ENCODE peak calls at places on chromosomes 6 and 20, in four cellular contexts. One of them, this sample, is unnamed.

GRCh38 chr6:168355716-168356522 is 36.3 kb upstream of the DACT2 start:
- DNase-seq in K562: peak; percentile 83
- DNase-seq in GM12878: no peak
- DNase-seq in HL-60: no peak
- DNase-seq in this sample: peak; percentile 39

GRCh38 chr20:24033151-24033550 is 44.6 kb upstream of the GGTLC1 start:
- DNase-seq in K562: no peak
- DNase-seq in GM12878: no peak
- DNase-seq in HL-60: no peak
- DNase-seq in this sample: no peak

GRCh38 chr20:42577193-42577592 is 612.5 kb downstream of the PTPRT start:
- DNase-seq in K562: no peak
- DNase-seq in GM12878: no peak
- DNase-seq in HL-60: no peak
- DNase-seq in this sample: no peak

GRCh38 chr20:37943501-37944455 is 40.9 kb downstream of the VSTM2L start:
- DNase-seq in K562: peak; percentile 44
- DNase-seq in GM12878: no peak
- DNase-seq in HL-60: no peak
- DNase-seq in this sample: no peak

GRCh38 chr6:101114703-101115102 is 233.6 kb upstream of the ASCC3 start:
- DNase-seq in K562: no peak
- DNase-seq in GM12878: no peak
- DNase-seq in HL-60: no peak
- DNase-seq in this sample: no peak

GRCh38 chr6:49546371-49546770 is 4.1 kb upstream of the C6orf141 start:
- DNase-seq in K562: no peak
- DNase-seq in GM12878: no peak
- DNase-seq in HL-60: no peak
- DNase-seq in this sample: no peak

GRCh38 chr6:154488802-154489437 is 21.6 kb downstream of the CNKSR3 start:
- DNase-seq in K562: no peak
- DNase-seq in GM12878: no peak
- DNase-seq in HL-60: no peak
- DNase-seq in this sample: no peak

GRCh38 chr6:124924333-124924759 is 37.9 kb upstream of the RNF217 start:
- DNase-seq in K562: no peak
- DNase-seq in GM12878: no peak
- DNase-seq in HL-60: no peak
- DNase-seq in this sample: no peak

GRCh38 chr6:134240664-134241431 is 77.1 kb downstream of the SGK1 start:
- DNase-seq in K562: no peak
- DNase-seq in GM12878: no peak
- DNase-seq in HL-60: peak; percentile 89
- DNase-seq in this sample: no peak

GRCh38 chr6:161446296-161446925 is 172.6 kb upstream of the AGPAT4 start:
- DNase-seq in K562: no peak
- DNase-seq in GM12878: no peak
- DNase-seq in HL-60: no peak
- DNase-seq in this sample: no peak

GRCh38 chr6:138538390-138539031 is 39.2 kb upstream of the NHSL1 start:
- DNase-seq in K562: no peak
- DNase-seq in GM12878: no peak
- DNase-seq in HL-60: no peak
- DNase-seq in this sample: no peak

GRCh38 chr6:27836783-27837635 is 75.2 kb downstream of the OR2B2 start:
- DNase-seq in K562: peak; percentile 75
- DNase-seq in GM12878: no peak
- DNase-seq in HL-60: peak; percentile 47
- DNase-seq in this sample: no peak

GRCh38 chr20:3193806-3194616 is 10.5 kb downstream of the DDRGK1 start:
- DNase-seq in K562: no peak
- DNase-seq in GM12878: no peak
- DNase-seq in HL-60: no peak
- DNase-seq in this sample: no peak

GRCh38 chr6:30568245-30568644 is 3.0 kb upstream of the ABCF1 start:
- DNase-seq in K562: peak; percentile 46
- DNase-seq in GM12878: no peak
- DNase-seq in HL-60: no peak
- DNase-seq in this sample: no peak

GRCh38 chr6:46876126-46876525 is 45.6 kb downstream of the ADGRF5 start:
- DNase-seq in K562: no peak
- DNase-seq in GM12878: no peak
- DNase-seq in HL-60: no peak
- DNase-seq in this sample: no peak

GRCh38 chr6:84426002-84426705 is 198.7 kb upstream of the CEP162 start:
- DNase-seq in K562: no peak
- DNase-seq in GM12878: no peak
- DNase-seq in HL-60: no peak
- DNase-seq in this sample: no peak

GRCh38 chr20:51624157-51624731 is 81.7 kb upstream of the NFATC2 start:
- DNase-seq in K562: peak; percentile 84
- DNase-seq in GM12878: no peak
- DNase-seq in HL-60: peak; percentile 20
- DNase-seq in this sample: peak; percentile 63

GRCh38 chr6:11495565-11496145 is 41.9 kb upstream of the TMEM170B start:
- DNase-seq in K562: no peak
- DNase-seq in GM12878: no peak
- DNase-seq in HL-60: no peak
- DNase-seq in this sample: no peak

GRCh38 chr6:45310118-45310788 is 17.9 kb upstream of the RUNX2 start:
- DNase-seq in K562: no peak
- DNase-seq in GM12878: no peak
- DNase-seq in HL-60: no peak
- DNase-seq in this sample: no peak
- TF ChIP-seq SPI1 in K562: no peak
- TF ChIP-seq SPI1 in GM12878: no peak
- TF ChIP-seq SPI1 in HL-60: no peak
- TF ChIP-seq SPI1 in this sample: no peak

GRCh38 chr6:170244721-170245201 is 46.1 kb downstream of the DLL1 start:
- DNase-seq in K562: no peak
- DNase-seq in GM12878: no peak
- DNase-seq in HL-60: no peak
- DNase-seq in this sample: no peak
- TF ChIP-seq SPI1 in K562: no peak
- TF ChIP-seq SPI1 in GM12878: no peak
- TF ChIP-seq SPI1 in HL-60: no peak
- TF ChIP-seq SPI1 in this sample: no peak

DNA sequence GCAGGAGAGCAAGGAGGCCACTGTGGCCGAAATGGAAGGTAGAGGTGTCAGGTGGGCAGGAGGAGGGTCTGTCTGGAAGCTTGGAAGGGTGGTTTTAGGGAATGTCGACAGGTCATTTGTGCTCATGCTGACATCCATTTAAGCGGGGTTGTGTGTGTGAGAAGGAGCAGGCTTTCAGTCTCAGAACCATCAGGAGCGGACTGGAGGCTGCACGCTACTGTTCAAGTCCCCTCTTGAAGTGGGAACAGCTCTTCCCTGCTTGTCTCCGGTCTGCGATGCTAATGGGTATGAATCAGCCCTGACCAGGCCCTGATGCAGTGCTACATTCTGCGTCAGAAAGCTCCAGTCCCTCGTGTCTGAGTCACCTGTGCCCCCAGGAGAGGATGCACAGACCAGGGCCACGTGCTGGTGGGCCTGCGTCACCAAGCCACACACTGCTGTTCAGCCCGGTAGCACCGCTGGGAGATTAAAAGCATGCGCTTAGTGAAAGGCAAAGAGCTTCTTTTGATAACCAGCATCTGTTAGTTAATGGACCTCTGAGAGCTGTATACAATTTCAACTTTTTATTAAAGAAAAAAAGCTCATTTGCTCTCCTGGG is 58.0 kb downstream of the APCDD1L start:
- DNase-seq in K562: no peak
- DNase-seq in GM12878: no peak
- DNase-seq in HL-60: no peak
- DNase-seq in this sample: no peak
- TF ChIP-seq SPI1 in K562: no peak
- TF ChIP-seq SPI1 in GM12878: no peak
- TF ChIP-seq SPI1 in HL-60: no peak
- TF ChIP-seq SPI1 in this sample: no peak

GRCh38 chr20:4978050-4978918 is 23.0 kb downstream of the SLC23A2 start:
- DNase-seq in K562: no peak
- DNase-seq in GM12878: no peak
- DNase-seq in HL-60: no peak
- DNase-seq in this sample: no peak
- TF ChIP-seq SPI1 in K562: no peak
- TF ChIP-seq SPI1 in GM12878: no peak
- TF ChIP-seq SPI1 in HL-60: no peak
- TF ChIP-seq SPI1 in this sample: no peak

DNA sequence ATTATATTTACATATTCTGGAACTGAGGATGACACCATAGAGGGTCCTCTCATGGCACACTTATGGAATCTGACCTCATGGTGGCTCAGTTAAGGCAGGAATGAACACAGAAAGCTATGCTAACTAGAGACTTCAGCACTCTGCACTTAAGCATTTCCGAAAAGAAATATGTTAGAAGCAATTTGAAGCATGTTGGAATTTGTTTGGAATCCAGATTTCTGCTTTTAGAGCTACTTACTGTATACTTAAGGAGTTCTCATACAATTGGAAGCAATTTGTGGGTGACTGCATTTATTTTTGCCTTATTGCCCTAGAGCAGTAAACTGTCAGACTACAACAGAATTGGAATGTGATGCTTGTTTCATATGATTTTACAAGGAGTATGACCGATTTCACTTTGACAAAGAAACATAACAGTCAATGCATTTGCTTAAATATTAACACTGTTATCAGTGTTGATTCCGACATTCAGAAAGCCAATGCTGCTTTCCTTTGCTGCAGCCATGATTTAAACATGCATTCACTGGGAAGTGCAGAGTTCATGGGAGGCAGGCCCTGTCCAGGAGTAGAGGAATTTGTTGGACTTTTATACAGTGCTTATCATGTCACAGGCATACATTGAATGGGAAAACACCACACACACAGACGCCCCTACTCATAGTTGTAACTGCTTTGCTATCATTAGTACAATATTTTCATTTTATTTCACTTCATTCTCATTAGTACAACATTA is 244.4 kb downstream of the SAMD5 start:
- DNase-seq in K562: no peak
- DNase-seq in GM12878: no peak
- DNase-seq in HL-60: no peak
- DNase-seq in this sample: no peak
- TF ChIP-seq SPI1 in K562: no peak
- TF ChIP-seq SPI1 in GM12878: no peak
- TF ChIP-seq SPI1 in HL-60: no peak
- TF ChIP-seq SPI1 in this sample: no peak

GRCh38 chr20:57755609-57756008 is 45.8 kb upstream of the PMEPA1 start:
- DNase-seq in K562: no peak
- DNase-seq in GM12878: no peak
- DNase-seq in HL-60: no peak
- DNase-seq in this sample: no peak

GRCh38 chr20:57757767-57758166 is 48.0 kb upstream of the PMEPA1 start:
- DNase-seq in K562: no peak
- DNase-seq in GM12878: no peak
- DNase-seq in HL-60: no peak
- DNase-seq in this sample: no peak

GRCh38 chr20:57756921-57757320 is 47.1 kb upstream of the PMEPA1 start:
- DNase-seq in K562: no peak
- DNase-seq in GM12878: no peak
- DNase-seq in HL-60: no peak
- DNase-seq in this sample: no peak

GRCh38 chr20:57754190-57754589 is 44.4 kb upstream of the PMEPA1 start:
- DNase-seq in K562: no peak
- DNase-seq in GM12878: no peak
- DNase-seq in HL-60: no peak
- DNase-seq in this sample: no peak

GRCh38 chr20:57756213-57756612 is 46.4 kb upstream of the PMEPA1 start:
- DNase-seq in K562: no peak
- DNase-seq in GM12878: no peak
- DNase-seq in HL-60: no peak
- DNase-seq in this sample: no peak
- TF ChIP-seq SPI1 in K562: no peak
- TF ChIP-seq SPI1 in GM12878: no peak
- TF ChIP-seq SPI1 in HL-60: no peak
- TF ChIP-seq SPI1 in this sample: no peak

DNA sequence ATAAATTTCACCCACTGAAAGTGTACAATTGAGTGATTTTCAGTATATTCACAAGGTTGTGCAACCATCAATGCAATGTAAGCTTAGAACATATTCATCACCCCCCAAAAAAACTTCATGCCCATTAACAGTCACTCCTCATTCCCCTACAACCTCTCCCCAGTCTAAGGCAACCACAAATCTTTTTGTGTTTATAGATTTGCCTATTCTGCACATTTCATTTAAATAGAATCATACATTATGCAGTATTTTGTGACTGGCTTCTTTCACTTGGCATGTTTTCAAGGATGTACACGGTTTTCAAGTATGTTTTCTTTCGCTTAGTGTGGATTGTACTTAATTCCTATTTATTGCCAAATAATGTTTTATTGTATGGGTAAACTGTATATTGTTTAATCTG is 329.3 kb upstream of the RNF24 start:
- DNase-seq in K562: no peak
- DNase-seq in GM12878: no peak
- DNase-seq in HL-60: no peak
- DNase-seq in this sample: no peak
- TF ChIP-seq SPI1 in K562: no peak
- TF ChIP-seq SPI1 in GM12878: no peak
- TF ChIP-seq SPI1 in HL-60: no peak
- TF ChIP-seq SPI1 in this sample: no peak